ENCODE peak calls at places on chromosomes 3 and 15, in six cellular contexts. G, J, Q, N, S and F are unnamed samples. For H3K4me1, the result is how much of the 10 kb centered on the place peaks cover.

GRCh38 chr15:78001656-78002055 is 75.9 kb downstream of the TBC1D2B start:
- DNase-seq in N (peak), G (no peak), Q (no peak), S (no peak), J (no peak), F (no peak)

GRCh38 chr15:90001062-90001682 is at the start of gene ZNF710:
- DNase-seq in N (peak), J (no peak), S (peak), G (peak), Q (peak), F (peak)

GRCh38 chr3:161913786-161914389 is 417.3 kb downstream of the OTOL1 start:
- DNase-seq in Q (no peak), N (no peak), S (peak), G (peak), J (no peak), F (peak)

GRCh38 chr3:161372321-161373260 is 1.3 kb upstream of the SPTSSB start:
- DNase-seq in Q (no peak), G (peak), J (no peak), S (peak), N (no peak), F (peak)

GRCh38 chr15:81410318-81410753 is 36.3 kb upstream of the TMC3 start:
- DNase-seq in S (peak), N (peak), J (no peak), G (peak), Q (peak), F (peak)

GRCh38 chr3:185236969-185237368 is 16.9 kb downstream of the EHHADH start:
- DNase-seq in Q (no peak), J (no peak), G (no peak), N (no peak), S (no peak), F (no peak)

GRCh38 chr15:90154861-90155626 is 46.1 kb upstream of the SEMA4B start:
- DNase-seq in N (no peak), G (peak), Q (no peak), J (no peak), S (peak), F (peak)

GRCh38 chr3:9743548-9743947 is 6.2 kb upstream of the OGG1 start:
- DNase-seq in S (no peak), J (no peak), N (no peak), G (no peak), Q (no peak), F (no peak)

GRCh38 chr3:13115616-13115910 is 42.3 kb upstream of the IQSEC1 start:
- DNase-seq in G (no peak), N (no peak), J (no peak), S (no peak), Q (no peak), F (no peak)

GRCh38 chr3:156704370-156705036 is 30.1 kb downstream of the TIPARP start:
- DNase-seq in S (no peak), N (no peak), J (no peak), G (no peak), Q (no peak), F (no peak)

GRCh38 chr3:143763568-143764162 is 84.6 kb downstream of the SLC9A9 start:
- DNase-seq in Q (no peak), N (no peak), S (peak), G (peak), J (no peak), F (peak)

GRCh38 chr3:9980251-9980650 is 6.4 kb downstream of the EMC3 start:
- DNase-seq in S (no peak), J (no peak), N (no peak), Q (no peak), G (no peak), F (no peak)

GRCh38 chr15:68572309-68572708 is 6.5 kb upstream of the CORO2B start:
- DNase-seq in G (no peak), N (no peak), J (no peak), Q (no peak), S (no peak), F (no peak)

GRCh38 chr3:115292131-115292530 is 145.0 kb upstream of the ZBTB20 start:
- DNase-seq in N (no peak), S (no peak), G (no peak), J (no peak), Q (no peak), F (no peak)

GRCh38 chr3:128383316-128384235 is 83.1 kb downstream of the DNAJB8 start:
- DNase-seq in Q (peak), J (no peak), S (peak), G (peak), N (peak), F (peak)

GRCh38 chr3:161305095-161305991 is 66.0 kb downstream of the SPTSSB start:
- DNase-seq in G (peak), J (no peak), Q (no peak), S (peak), N (no peak), F (peak)

GRCh38 chr3:63687569-63688233 is 35.2 kb downstream of the SNTN start:
- DNase-seq in S (no peak), N (no peak), Q (no peak), G (peak), J (no peak), F (no peak)

GRCh38 chr15:63595066-63595465 is 2.1 kb upstream of the FBXL22 start:
- DNase-seq in J (no peak), Q (no peak), S (no peak), G (no peak), N (no peak), F (no peak)

GRCh38 chr3:157151627-157152026 is 8.3 kb downstream of the CCNL1 start:
- DNase-seq in S (no peak), Q (no peak), J (no peak), G (no peak), N (no peak), F (peak)

GRCh38 chr15:51336011-51336410 is 2.4 kb downstream of the CYP19A1 start:
- DNase-seq in G (no peak), N (peak), S (no peak), J (no peak), Q (no peak), F (no peak)

GRCh38 chr15:58019503-58020376 is 45.8 kb downstream of the ALDH1A2 start:
- DNase-seq in G (peak), S (no peak), Q (no peak), N (no peak), J (no peak), F (peak)

GRCh38 chr3:139389552-139390368 is at the start of gene COPB2:
- DNase-seq in J (peak), S (peak), G (peak), N (peak), Q (peak), F (peak)

GRCh38 chr15:58562135-58562534 is 130.3 kb downstream of the LIPC start:
- DNase-seq in N (no peak), J (no peak), Q (no peak), G (no peak), S (no peak), F (no peak)

GRCh38 chr15:83339396-83339795 is 54.9 kb upstream of the BNC1 start:
- DNase-seq in J (no peak), G (no peak), Q (no peak), S (no peak), N (no peak), F (no peak)

GRCh38 chr15:55279746-55280351 is 9.8 kb downstream of the RAB27A start:
- DNase-seq in G (peak), S (peak), J (peak), Q (no peak), N (no peak), F (peak)

GRCh38 chr15:27268923-27269322 is 297.9 kb downstream of the GABRG3 start:
- DNase-seq in G (no peak), Q (no peak), S (no peak), N (no peak), J (no peak), F (no peak)

GRCh38 chr15:101280007-101280406 is 2.7 kb upstream of the SELENOS start:
- DNase-seq in Q (no peak), N (no peak), S (no peak), J (no peak), G (no peak), F (no peak)

GRCh38 chr3:1191061-1191460 is 98.2 kb downstream of the CNTN6 start:
- DNase-seq in N (no peak), Q (no peak), S (no peak), G (no peak), J (no peak), F (no peak)

GRCh38 chr3:174958671-174959328 is 99.7 kb downstream of the NAALADL2 start:
- DNase-seq in S (peak), J (no peak), Q (no peak), N (no peak), G (peak), F (no peak)

GRCh38 chr15:23806980-23807379 is 119.9 kb upstream of the NDN start:
- DNase-seq in Q (no peak), G (no peak), S (no peak), N (no peak), J (no peak), F (no peak)

GRCh38 chr15:71440479-71441071 is 325.3 kb downstream of the THSD4 start:
- DNase-seq in J (no peak), Q (no peak), S (peak), G (peak), N (no peak), F (peak)

GRCh38 chr15:38058596-38059075 is 124.2 kb downstream of the TMCO5A start:
- DNase-seq in S (no peak), N (no peak), Q (no peak), J (no peak), G (no peak), F (no peak)

GRCh38 chr3:141280690-141281089 is 49.1 kb downstream of the PXYLP1 start:
- DNase-seq in S (no peak), G (peak), J (no peak), N (no peak), Q (no peak), F (no peak)

GRCh38 chr15:90055182-90055581 is 47.1 kb downstream of the IDH2 start:
- DNase-seq in N (no peak), S (no peak), G (no peak), Q (no peak), J (no peak), F (no peak)

GRCh38 chr15:67100124-67100791 is 34.9 kb downstream of the SMAD3 start:
- DNase-seq in J (no peak), N (no peak), G (no peak), S (no peak), Q (no peak), F (no peak)
- H3K4me1 ChIP-seq in J (half or more), N (under half), G (half or more), S (half or more), Q (under half), F (half or more)

GRCh38 chr3:53153914-53154434 is 7.0 kb upstream of the PRKCD start:
- DNase-seq in Q (no peak), S (no peak), G (no peak), N (no peak), J (no peak), F (peak)

GRCh38 chr3:53157974-53158580 is 2.9 kb upstream of the PRKCD start:
- DNase-seq in G (no peak), S (no peak), N (no peak), J (no peak), Q (no peak), F (no peak)

GRCh38 chr3:53156368-53156834 is 4.6 kb upstream of the PRKCD start:
- DNase-seq in S (no peak), J (no peak), G (peak), Q (no peak), N (no peak), F (no peak)

GRCh38 chr3:53154731-53155320 is 6.2 kb upstream of the PRKCD start:
- DNase-seq in N (no peak), Q (no peak), G (no peak), J (no peak), S (no peak), F (no peak)

DNA sequence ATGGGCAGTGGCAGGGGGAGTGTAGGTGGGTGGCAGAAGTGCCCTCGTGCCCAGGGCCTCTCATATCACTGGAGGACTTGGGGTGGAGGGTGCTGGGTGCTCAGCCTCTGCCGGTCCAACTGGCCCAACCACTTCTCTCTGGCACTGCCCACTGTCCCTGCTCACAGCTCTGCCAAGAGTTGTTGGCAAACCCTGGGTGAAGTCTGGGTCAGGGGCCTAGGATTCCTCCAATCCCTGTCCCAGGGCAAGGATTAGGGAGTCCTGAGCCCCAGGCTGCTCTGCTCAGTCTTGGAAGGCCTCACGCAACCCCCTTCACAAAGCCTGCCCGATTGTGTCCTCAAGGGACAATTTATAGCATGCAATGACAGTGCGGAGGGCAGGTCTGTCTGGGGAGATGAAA is 5.2 kb upstream of the PRKCD start:
- DNase-seq in J (no peak), S (no peak), G (no peak), Q (no peak), N (no peak), F (no peak)
- H3K4me1 ChIP-seq in J (under half), S (under half), G (under half), Q (under half), N (half or more), F (under half)

GRCh38 chr15:31227954-31228542 is 98.6 kb upstream of the KLF13 start:
- DNase-seq in N (no peak), J (no peak), G (no peak), Q (no peak), S (no peak), F (no peak)

GRCh38 chr15:31226011-31226410 is 100.6 kb upstream of the KLF13 start:
- DNase-seq in S (no peak), Q (no peak), J (no peak), N (no peak), G (no peak), F (no peak)

GRCh38 chr15:31227235-31227634 is 99.4 kb upstream of the KLF13 start:
- DNase-seq in S (no peak), N (no peak), G (no peak), Q (no peak), J (no peak), F (no peak)

GRCh38 chr15:31223478-31224350 is 102.9 kb upstream of the KLF13 start:
- DNase-seq in Q (no peak), N (no peak), G (no peak), J (no peak), S (peak), F (peak)

GRCh38 chr15:31225356-31225955 is 101.2 kb upstream of the KLF13 start:
- DNase-seq in J (no peak), S (no peak), G (no peak), N (no peak), Q (no peak), F (no peak)
- H3K4me1 ChIP-seq in J (under half), S (under half), G (under half), N (under half), Q (under half), F (under half)

GRCh38 chr3:133745108-133745507 is 1.1 kb upstream of the TF start:
- DNase-seq in J (no peak), Q (no peak), S (no peak), G (no peak), N (no peak), F (no peak)
- H3K4me1 ChIP-seq in J (under half), Q (under half), S (under half), G (under half), N (under half), F (under half)

GRCh38 chr3:72383230-72383629 is 465.0 kb downstream of the SHQ1 start:
- DNase-seq in N (no peak), G (no peak), Q (no peak), S (no peak), J (no peak), F (no peak)

GRCh38 chr3:72380193-72380592 is 468.1 kb downstream of the SHQ1 start:
- DNase-seq in G (peak), Q (no peak), S (peak), N (no peak), J (no peak), F (peak)

GRCh38 chr3:72382460-72382859 is 465.8 kb downstream of the SHQ1 start:
- DNase-seq in S (no peak), N (no peak), Q (no peak), G (no peak), J (no peak), F (no peak)

GRCh38 chr3:72380711-72381508 is 467.3 kb downstream of the SHQ1 start:
- DNase-seq in N (no peak), Q (no peak), S (no peak), J (no peak), G (no peak), F (no peak)

GRCh38 chr3:72381584-72381983 is 466.7 kb downstream of the SHQ1 start:
- DNase-seq in S (no peak), G (no peak), N (no peak), Q (no peak), J (no peak), F (no peak)
- H3K4me1 ChIP-seq in S (under half), G (under half), N (under half), Q (under half), J (under half), F (under half)